ENCODE peak calls at places on chromosomes 7 and 10, in nine cellular contexts. H is tibial artery; J is A549; X is esophagus squamous epithelium; U is pancreas; B is SK-N-SH; C is body of pancreas; E is Peyer's patch; N is CD8-positive, alpha-beta memory T cell. F is an unnamed sample.

GRCh38 chr10:69281507-69282413 is 3.5 kb downstream of the HK1 start:
- DNase-seq in H (no peak), J (no peak), X (no peak), U (no peak), B (no peak), C (no peak), E (no peak), N (no peak), F (no peak)

GRCh38 chr7:867001-867405 is 9.4 kb upstream of the GET4 start:
- DNase-seq in H (peak; percentile 98), J (no peak), X (no peak), U (no peak), B (no peak), C (peak; percentile 47), E (peak; percentile 71), N (no peak), F (no peak)

GRCh38 chr7:108408294-108409004 is 47.8 kb downstream of the NRCAM start:
- DNase-seq in H (no peak), J (no peak), X (no peak), U (no peak), B (no peak), C (no peak), E (no peak), N (no peak), F (no peak)

GRCh38 chr7:47690902-47691558 is 109.1 kb upstream of the TNS3 start:
- DNase-seq in H (no peak), J (no peak), X (no peak), U (no peak), B (no peak), C (peak; percentile 18), E (no peak), N (no peak), F (no peak)

GRCh38 chr7:7996568-7996967 is 28.0 kb downstream of the GLCCI1 start:
- DNase-seq in H (no peak), J (no peak), X (no peak), U (no peak), B (no peak), C (no peak), E (no peak), N (no peak), F (no peak)

GRCh38 chr7:73992104-73992562 is 35.8 kb upstream of the ELN start:
- DNase-seq in H (peak; percentile 97), J (no peak), X (no peak), U (no peak), B (no peak), C (peak; percentile 46), E (peak; percentile 58), N (no peak), F (no peak)

GRCh38 chr10:35058134-35058533 is 32.0 kb downstream of the CUL2 start:
- DNase-seq in H (no peak), J (peak; percentile 44), X (no peak), U (no peak), B (no peak), C (no peak), E (no peak), N (no peak), F (no peak)

GRCh38 chr10:86545097-86545496 is 23.5 kb upstream of the WAPL start:
- DNase-seq in H (no peak), J (no peak), X (no peak), U (no peak), B (peak; percentile 21), C (no peak), E (no peak), N (no peak), F (no peak)

GRCh38 chr10:11012880-11013279 is 4.8 kb upstream of the CELF2 start:
- DNase-seq in H (no peak), J (no peak), X (no peak), U (no peak), B (no peak), C (no peak), E (no peak), N (no peak), F (no peak)

GRCh38 chr7:154919324-154920222 is 83.4 kb downstream of the PAXIP1 start:
- DNase-seq in H (no peak), J (no peak), X (no peak), U (no peak), B (no peak), C (peak; percentile 65), E (no peak), N (no peak), F (no peak)

GRCh38 chr10:52424343-52424742 is 110.3 kb downstream of the DKK1 start:
- DNase-seq in H (no peak), J (no peak), X (no peak), U (no peak), B (no peak), C (no peak), E (no peak), N (no peak), F (no peak)

GRCh38 chr10:52420656-52421055 is 106.6 kb downstream of the DKK1 start:
- DNase-seq in H (no peak), J (no peak), X (no peak), U (no peak), B (no peak), C (no peak), E (no peak), N (no peak), F (no peak)

GRCh38 chr10:52423369-52423768 is 109.3 kb downstream of the DKK1 start:
- DNase-seq in H (no peak), J (no peak), X (no peak), U (no peak), B (no peak), C (no peak), E (no peak), N (no peak), F (no peak)

GRCh38 chr10:52419281-52419680 is 105.2 kb downstream of the DKK1 start:
- DNase-seq in H (no peak), J (no peak), X (no peak), U (no peak), B (no peak), C (no peak), E (no peak), N (no peak), F (no peak)
- H3K27ac ChIP-seq in H (no peak overlapping the region), J (no peak overlapping the region), X (no peak overlapping the region), U (no peak overlapping the region), B (no peak overlapping the region), C (no peak overlapping the region), E (no peak overlapping the region), N (no peak overlapping the region), F (no peak overlapping the region)

DNA sequence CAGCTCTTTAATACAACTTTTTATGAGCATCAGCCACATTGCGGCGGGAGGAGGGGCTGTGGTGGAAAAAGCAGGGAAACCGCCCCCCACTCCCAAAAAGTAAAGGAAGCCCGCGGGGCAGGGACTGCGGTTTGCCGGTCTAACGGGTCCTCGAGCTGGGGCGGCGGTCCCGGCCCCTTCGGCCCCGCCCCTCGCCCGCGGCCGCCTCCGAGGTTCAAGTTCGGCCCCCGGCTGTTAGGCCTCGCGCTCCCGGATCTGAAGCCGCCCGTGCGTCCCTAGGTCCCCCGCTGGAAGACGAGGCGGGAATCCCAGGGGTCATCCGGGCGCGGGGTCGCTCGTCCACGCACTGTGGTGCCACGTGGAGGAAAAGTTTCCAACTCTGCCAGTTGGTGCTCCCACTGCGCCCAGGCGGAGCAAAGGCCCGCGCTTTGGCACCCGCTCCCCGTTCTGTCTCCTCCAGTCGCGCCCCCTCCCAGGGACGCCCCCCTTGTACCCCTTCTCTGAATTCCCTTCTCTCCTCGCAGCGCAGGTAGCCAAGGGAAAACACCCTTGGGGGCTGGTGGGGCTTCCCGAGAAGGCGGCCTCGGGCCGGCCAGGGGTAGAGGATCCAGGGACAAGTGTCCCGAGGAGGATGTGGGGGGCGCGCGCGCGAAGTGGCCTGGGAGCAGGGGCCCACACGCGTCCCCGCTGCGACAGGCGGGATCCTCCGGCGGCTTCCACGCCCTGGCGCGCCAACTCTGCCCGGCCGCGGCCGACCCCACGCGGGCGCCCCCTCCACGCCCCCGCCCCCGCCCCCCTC is 798 bp upstream of the AUTS2 start:
- DNase-seq in H (peak; percentile 64), J (peak; percentile 29), X (no peak), U (peak; percentile 76), B (peak; percentile 79), C (peak; percentile 13), E (peak; percentile 55), N (no peak), F (no peak)
- H3K27ac ChIP-seq in H (peak overlapping the region; percentile 78), J (peak overlapping the region; percentile 81), X (peak overlapping the region; percentile 91), U (peak overlapping the region; percentile 78), B (peak overlapping the region; percentile 88), C (peak overlapping the region; percentile 90), E (peak overlapping the region; percentile 75), N (no peak overlapping the region), F (no peak overlapping the region)

GRCh38 chr7:106774213-106774767 is 90.8 kb upstream of the PIK3CG start:
- DNase-seq in H (no peak), J (no peak), X (no peak), U (no peak), B (no peak), C (no peak), E (no peak), N (no peak), F (no peak)
- H3K27ac ChIP-seq in H (no peak overlapping the region), J (peak overlapping the region; percentile 82), X (no peak overlapping the region), U (no peak overlapping the region), B (no peak overlapping the region), C (no peak overlapping the region), E (no peak overlapping the region), N (peak overlapping the region; percentile 84), F (no peak overlapping the region)

GRCh38 chr7:44772440-44772839 is 23.8 kb downstream of the ZMIZ2 start:
- DNase-seq in H (no peak), J (no peak), X (no peak), U (no peak), B (no peak), C (no peak), E (no peak), N (no peak), F (no peak)

GRCh38 chr7:44771358-44771757 is 22.7 kb downstream of the ZMIZ2 start:
- DNase-seq in H (no peak), J (no peak), X (no peak), U (no peak), B (no peak), C (no peak), E (no peak), N (no peak), F (no peak)

GRCh38 chr7:44772867-44773266 is 23.6 kb upstream of the PPIA start:
- DNase-seq in H (no peak), J (no peak), X (no peak), U (no peak), B (no peak), C (no peak), E (no peak), N (no peak), F (no peak)

GRCh38 chr7:44776211-44776610 is 20.3 kb upstream of the PPIA start:
- DNase-seq in H (no peak), J (no peak), X (no peak), U (no peak), B (no peak), C (no peak), E (no peak), N (no peak), F (no peak)

GRCh38 chr7:44775383-44776107 is 20.9 kb upstream of the PPIA start:
- DNase-seq in H (no peak), J (no peak), X (no peak), U (no peak), B (no peak), C (no peak), E (no peak), N (no peak), F (no peak)
- H3K27ac ChIP-seq in H (no peak overlapping the region), J (no peak overlapping the region), X (no peak overlapping the region), U (no peak overlapping the region), B (no peak overlapping the region), C (no peak overlapping the region), E (no peak overlapping the region), N (no peak overlapping the region), F (no peak overlapping the region)

GRCh38 chr10:6033954-6034353 is 28.2 kb downstream of the IL2RA start:
- DNase-seq in H (no peak), J (no peak), X (no peak), U (no peak), B (no peak), C (peak; percentile 22), E (peak; percentile 41), N (no peak), F (no peak)
- H3K27ac ChIP-seq in H (no peak overlapping the region), J (no peak overlapping the region), X (peak overlapping the region; percentile 42), U (no peak overlapping the region), B (no peak overlapping the region), C (no peak overlapping the region), E (no peak overlapping the region), N (peak overlapping the region; percentile 46), F (no peak overlapping the region)